ENCODE peak calls at places on chromosomes 11 and 22, in five cellular contexts. N is adrenal gland, G is cardiac muscle cell, H is thoracic aorta, B is astrocyte of the spinal cord. I is an unnamed sample.

GRCh38 chr11:125164422-125165110 is at the start of gene PKNOX2:
- DNase-seq in B (peak), N (peak), G (peak), H (peak), I (peak)

GRCh38 chr22:19900707-19901436 is 40.7 kb upstream of the COMT start:
- DNase-seq in G (no peak), N (no peak), B (no peak), H (no peak), I (no peak)

GRCh38 chr11:43712676-43713075 is 32.1 kb downstream of the HSD17B12 start:
- DNase-seq in G (no peak), N (no peak), H (no peak), B (peak), I (no peak)

GRCh38 chr11:44424841-44425240 is 114.9 kb upstream of the ALX4 start:
- DNase-seq in H (no peak), N (no peak), B (no peak), G (no peak), I (peak)

GRCh38 chr11:44368886-44369285 is 58.9 kb upstream of the ALX4 start:
- DNase-seq in G (no peak), H (no peak), N (no peak), B (no peak), I (no peak)

GRCh38 chr11:363948-364761 is 5.1 kb upstream of the B4GALNT4 start:
- DNase-seq in G (no peak), H (no peak), N (peak), B (no peak), I (peak)

GRCh38 chr11:64849600-64850356 is 5.3 kb upstream of the CDC42BPG start:
- DNase-seq in N (no peak), B (no peak), G (no peak), H (no peak), I (no peak)

GRCh38 chr11:73226297-73227006 is 8.4 kb downstream of the P2RY2 start:
- DNase-seq in H (no peak), G (no peak), B (no peak), N (no peak), I (no peak)

GRCh38 chr11:72781063-72781312 is 12.9 kb downstream of the STARD10 start:
- DNase-seq in G (peak), N (no peak), H (no peak), B (no peak), I (peak)

GRCh38 chr11:120344302-120345004 is 8.2 kb downstream of the ARHGEF12 start:
- DNase-seq in G (no peak), H (no peak), B (peak), N (no peak), I (peak)

GRCh38 chr11:115919341-115920086 is 415.3 kb upstream of the CADM1 start:
- DNase-seq in H (no peak), G (no peak), B (peak), N (no peak), I (no peak)

GRCh38 chr11:61694971-61695706 is 14.9 kb downstream of the DAGLA start:
- DNase-seq in B (no peak), G (peak), N (peak), H (no peak), I (no peak)

GRCh38 chr11:45651156-45651555 is 14.3 kb downstream of the CHST1 start:
- DNase-seq in H (no peak), B (no peak), G (no peak), N (no peak), I (no peak)

DNA sequence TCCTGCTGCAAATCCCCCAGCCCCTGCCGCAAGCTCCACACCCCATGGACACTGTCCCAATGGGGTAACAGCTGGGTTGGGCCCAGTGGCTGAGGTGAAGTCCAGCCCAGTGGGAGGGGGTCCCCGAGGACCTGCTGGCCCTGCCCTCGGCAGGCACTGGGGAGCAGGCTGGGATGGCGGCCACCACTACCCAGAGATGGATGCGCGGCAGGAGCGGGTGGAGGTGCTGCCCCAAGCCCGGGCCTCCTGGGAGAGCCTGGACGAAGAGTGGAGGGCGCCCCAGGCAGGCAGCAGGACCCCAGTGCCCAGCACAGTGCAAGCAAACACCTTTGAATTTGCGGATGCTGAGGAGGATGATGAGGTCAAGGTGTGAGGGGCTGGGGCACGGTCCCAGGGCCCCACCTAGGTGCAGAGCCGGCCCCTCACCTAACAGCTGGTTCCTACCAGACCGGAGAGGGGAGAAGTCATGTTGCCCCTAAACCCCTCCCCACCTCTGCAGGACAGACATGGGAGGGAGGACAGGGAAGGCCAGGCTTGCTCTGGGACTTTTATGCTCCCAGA is 8.2 kb downstream of the CDC42EP1 start:
- DNase-seq in H (no peak), B (no peak), G (no peak), N (no peak), I (no peak)
- TF ChIP-seq CTCF in H (no peak), B (no peak), G (no peak), N (no peak), I (no peak)

DNA sequence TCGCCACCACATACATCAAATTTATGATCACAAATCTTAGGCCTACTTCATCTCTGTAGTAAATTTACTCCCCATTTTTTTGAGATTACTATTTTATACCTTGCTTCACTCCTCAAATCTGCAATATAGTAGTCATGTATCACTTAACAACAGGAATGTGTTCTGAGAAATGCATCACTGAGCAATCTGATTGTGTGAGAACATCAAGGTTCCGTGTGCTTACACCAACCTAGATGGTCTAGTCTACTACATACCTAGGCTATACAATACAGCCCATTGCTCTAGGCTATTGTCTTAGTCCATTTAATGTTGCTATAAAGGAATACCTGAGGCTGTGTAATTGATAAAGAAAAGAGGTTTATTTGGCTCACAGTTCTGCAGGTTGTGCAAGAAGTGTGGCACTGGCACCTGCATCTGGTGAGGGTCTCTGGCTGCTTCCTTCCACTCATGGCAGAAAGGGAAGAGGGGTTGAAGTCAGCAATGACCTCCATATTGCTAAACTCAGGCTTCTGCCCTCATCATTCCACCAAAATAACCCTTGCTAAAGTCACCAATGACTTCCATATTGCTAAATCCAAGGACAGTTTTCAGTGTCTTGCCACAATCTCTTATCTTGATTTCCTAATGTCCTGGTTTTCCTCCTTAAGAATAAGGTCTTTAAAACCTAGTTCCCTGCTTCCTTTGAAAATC is 140.3 kb downstream of the RBFOX2 start:
- DNase-seq in G (no peak), N (no peak), H (no peak), B (no peak), I (no peak)
- H3K4me3 ChIP-seq in G (no peak), N (no peak), H (no peak), B (no peak), I (no peak)

DNA sequence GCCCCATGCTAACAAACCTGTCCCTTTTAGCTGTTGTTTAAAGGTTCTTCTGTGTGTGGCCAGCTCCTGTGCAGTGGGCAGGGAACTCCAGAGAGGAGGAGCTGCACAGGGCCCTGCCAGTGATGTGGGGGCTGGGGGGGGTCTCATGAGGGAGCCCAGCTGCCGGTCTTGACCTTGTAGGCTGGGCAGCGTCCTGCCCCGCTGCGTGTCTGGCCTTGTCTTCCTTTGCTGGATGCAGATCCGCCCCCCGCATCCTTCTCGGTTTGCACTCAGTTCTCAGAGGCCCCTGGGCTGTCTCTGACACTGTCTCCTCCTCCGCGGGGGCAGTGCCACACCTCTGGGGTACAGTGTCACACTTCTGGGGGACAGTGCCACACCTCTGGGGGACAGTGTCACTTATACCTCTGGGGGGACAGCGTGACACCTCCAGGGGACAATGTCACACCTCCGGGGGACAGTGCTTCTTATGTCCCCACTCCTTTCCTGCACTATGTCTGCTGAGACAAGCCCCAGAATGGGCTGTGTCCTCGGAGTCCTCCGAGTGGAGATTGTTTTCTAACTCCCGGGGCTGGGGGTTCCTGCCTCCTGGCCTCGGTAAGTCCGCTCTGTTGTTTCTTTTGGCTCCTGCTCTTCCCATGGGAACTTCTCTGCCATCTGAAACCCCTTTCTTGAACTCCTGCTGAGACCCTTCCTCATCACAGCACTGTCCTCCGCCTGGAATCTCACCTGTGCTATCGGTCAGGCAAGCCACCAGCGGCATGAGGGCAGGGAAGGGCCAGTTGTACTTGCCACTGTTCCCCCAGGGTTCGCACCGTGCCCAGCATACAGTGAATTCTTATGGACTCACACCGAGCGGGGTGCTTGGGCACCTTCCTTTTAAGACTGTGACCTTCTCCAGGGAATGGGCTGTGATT is 788.3 kb downstream of the TBC1D22A start:
- DNase-seq in G (no peak), B (no peak), N (no peak), H (no peak), I (no peak)
- TF ChIP-seq CTCF in G (no peak), B (no peak), N (no peak), H (no peak), I (no peak)

GRCh38 chr22:41398921-41399320 is 17.2 kb downstream of the TEF start:
- DNase-seq in H (no peak), B (no peak), G (no peak), N (no peak), I (no peak)
- H3K4me3 ChIP-seq in H (no peak), B (no peak), G (no peak), N (no peak), I (no peak)

DNA sequence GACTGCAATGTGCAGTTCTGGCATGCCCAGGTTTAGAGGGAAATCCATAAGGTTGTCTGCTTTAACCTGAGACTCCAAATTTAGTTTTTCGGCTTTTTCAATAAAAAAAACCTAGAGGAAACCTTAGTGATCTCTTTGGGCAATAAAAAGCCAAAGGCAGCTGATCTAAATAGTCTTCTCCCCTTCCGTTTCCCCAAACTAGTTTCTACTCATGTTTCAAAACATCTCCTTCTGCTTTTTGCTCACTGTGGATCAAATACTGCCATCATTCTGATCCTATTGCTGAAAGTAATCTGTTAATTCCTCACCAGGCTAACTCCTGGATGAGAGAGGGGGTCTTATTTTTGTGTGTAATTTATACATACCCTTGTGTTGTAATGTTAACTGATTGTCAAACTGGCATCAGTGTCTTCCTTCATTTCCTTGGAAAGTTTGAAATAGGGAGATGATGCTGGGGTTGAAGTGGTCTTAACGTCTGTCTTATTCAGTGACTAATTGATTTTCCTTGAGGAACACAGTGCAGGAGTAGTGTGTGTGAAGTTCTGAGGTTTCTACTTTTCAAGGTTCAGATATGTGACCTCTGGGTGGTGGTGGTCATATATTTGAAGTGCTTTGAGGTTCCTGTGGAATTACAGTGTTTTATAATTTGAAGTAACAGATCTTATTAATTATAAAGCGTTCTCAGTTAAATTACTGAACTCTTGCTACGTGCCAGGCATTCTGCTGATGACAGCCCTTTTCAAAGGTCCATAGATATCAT is 55.0 kb downstream of the ARHGAP42 start:
- DNase-seq in H (no peak), N (no peak), G (no peak), B (no peak), I (no peak)
- TF ChIP-seq CTCF in H (no peak), N (no peak), G (no peak), B (no peak), I (no peak)

DNA sequence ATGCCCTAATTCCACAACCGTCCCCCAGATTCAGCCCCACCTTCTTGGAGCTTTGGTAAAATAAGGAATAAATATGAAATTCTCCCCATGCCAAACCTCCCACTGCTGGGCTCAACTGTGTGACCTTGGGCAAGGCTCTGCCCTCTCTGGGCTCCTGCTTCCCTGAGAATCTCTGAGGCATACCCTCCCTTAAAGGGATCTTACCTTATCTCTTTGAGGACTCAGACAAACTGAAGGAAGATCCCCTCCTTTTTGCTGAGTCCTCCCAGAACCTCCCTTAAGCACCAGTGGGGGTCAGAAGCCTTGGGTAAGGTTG is 2.7 kb downstream of the CD248 start:
- DNase-seq in B (no peak), H (no peak), N (no peak), G (no peak), I (no peak)
- H3K4me3 ChIP-seq in B (peak), H (peak), N (no peak), G (no peak), I (no peak)